ENCODE peak calls at places on chromosomes 6 and 20, in nine cellular contexts. One of them, this sample, is unnamed.

GRCh38 chr6:151963001-151963400 is 155.5 kb downstream of the ESR1 start:
- DNase-seq in transverse colon: no peak
- DNase-seq in NCI-H526: no peak
- DNase-seq in activated gamma-delta T cell treated with Interleukin-2 at 50 U/mL for 16 hours: no peak
- DNase-seq in RPMI7951: no peak
- DNase-seq in NCI-H1930: no peak
- DNase-seq in epithelial cell of prostate: no peak
- DNase-seq in GDM1: no peak
- DNase-seq in stimulated activated CD8-positive, alpha-beta memory T cell treated with anti-CD3 and anti-CD28 coated beads, Interleukin-7, amount 100 ng/mL, for 1 hour: no peak
- DNase-seq in this sample: no peak

GRCh38 chr6:34027445-34027936 is 118.4 kb downstream of the GRM4 start:
- DNase-seq in transverse colon: peak
- DNase-seq in NCI-H526: no peak
- DNase-seq in activated gamma-delta T cell treated with Interleukin-2 at 50 U/mL for 16 hours: peak
- DNase-seq in RPMI7951: peak
- DNase-seq in NCI-H1930: no peak
- DNase-seq in epithelial cell of prostate: no peak
- DNase-seq in GDM1: peak
- DNase-seq in stimulated activated CD8-positive, alpha-beta memory T cell treated with anti-CD3 and anti-CD28 coated beads, Interleukin-7, amount 100 ng/mL, for 1 hour: peak
- DNase-seq in this sample: no peak

GRCh38 chr20:44471481-44471882 is 4.2 kb upstream of the TTPAL start:
- DNase-seq in transverse colon: no peak
- DNase-seq in NCI-H526: no peak
- DNase-seq in activated gamma-delta T cell treated with Interleukin-2 at 50 U/mL for 16 hours: no peak
- DNase-seq in RPMI7951: peak
- DNase-seq in NCI-H1930: no peak
- DNase-seq in epithelial cell of prostate: no peak
- DNase-seq in GDM1: no peak
- DNase-seq in stimulated activated CD8-positive, alpha-beta memory T cell treated with anti-CD3 and anti-CD28 coated beads, Interleukin-7, amount 100 ng/mL, for 1 hour: no peak
- DNase-seq in this sample: no peak

GRCh38 chr6:125194980-125195379 is 41.4 kb downstream of the TPD52L1 start:
- DNase-seq in transverse colon: no peak
- DNase-seq in NCI-H526: no peak
- DNase-seq in activated gamma-delta T cell treated with Interleukin-2 at 50 U/mL for 16 hours: no peak
- DNase-seq in RPMI7951: no peak
- DNase-seq in NCI-H1930: no peak
- DNase-seq in epithelial cell of prostate: no peak
- DNase-seq in GDM1: no peak
- DNase-seq in stimulated activated CD8-positive, alpha-beta memory T cell treated with anti-CD3 and anti-CD28 coated beads, Interleukin-7, amount 100 ng/mL, for 1 hour: no peak
- DNase-seq in this sample: no peak

GRCh38 chr20:44166008-44166407 is 21.0 kb downstream of the JPH2 start:
- DNase-seq in transverse colon: no peak
- DNase-seq in NCI-H526: no peak
- DNase-seq in activated gamma-delta T cell treated with Interleukin-2 at 50 U/mL for 16 hours: no peak
- DNase-seq in RPMI7951: peak
- DNase-seq in NCI-H1930: no peak
- DNase-seq in epithelial cell of prostate: no peak
- DNase-seq in GDM1: no peak
- DNase-seq in stimulated activated CD8-positive, alpha-beta memory T cell treated with anti-CD3 and anti-CD28 coated beads, Interleukin-7, amount 100 ng/mL, for 1 hour: no peak
- DNase-seq in this sample: no peak

GRCh38 chr6:45156075-45156474 is 172.1 kb upstream of the RUNX2 start:
- DNase-seq in transverse colon: no peak
- DNase-seq in NCI-H526: no peak
- DNase-seq in activated gamma-delta T cell treated with Interleukin-2 at 50 U/mL for 16 hours: no peak
- DNase-seq in RPMI7951: no peak
- DNase-seq in NCI-H1930: no peak
- DNase-seq in epithelial cell of prostate: no peak
- DNase-seq in GDM1: no peak
- DNase-seq in stimulated activated CD8-positive, alpha-beta memory T cell treated with anti-CD3 and anti-CD28 coated beads, Interleukin-7, amount 100 ng/mL, for 1 hour: no peak
- DNase-seq in this sample: no peak

GRCh38 chr6:105869835-105870506 is 216.2 kb upstream of the PRDM1 start:
- DNase-seq in transverse colon: no peak
- DNase-seq in NCI-H526: no peak
- DNase-seq in activated gamma-delta T cell treated with Interleukin-2 at 50 U/mL for 16 hours: no peak
- DNase-seq in RPMI7951: no peak
- DNase-seq in NCI-H1930: no peak
- DNase-seq in epithelial cell of prostate: no peak
- DNase-seq in GDM1: no peak
- DNase-seq in stimulated activated CD8-positive, alpha-beta memory T cell treated with anti-CD3 and anti-CD28 coated beads, Interleukin-7, amount 100 ng/mL, for 1 hour: no peak
- DNase-seq in this sample: no peak

GRCh38 chr6:155374681-155375080 is 60.4 kb upstream of the TFB1M start:
- DNase-seq in transverse colon: no peak
- DNase-seq in NCI-H526: no peak
- DNase-seq in activated gamma-delta T cell treated with Interleukin-2 at 50 U/mL for 16 hours: no peak
- DNase-seq in RPMI7951: no peak
- DNase-seq in NCI-H1930: no peak
- DNase-seq in epithelial cell of prostate: no peak
- DNase-seq in GDM1: no peak
- DNase-seq in stimulated activated CD8-positive, alpha-beta memory T cell treated with anti-CD3 and anti-CD28 coated beads, Interleukin-7, amount 100 ng/mL, for 1 hour: no peak
- DNase-seq in this sample: no peak

GRCh38 chr6:4459032-4459431 is 317.2 kb upstream of the CDYL start:
- DNase-seq in transverse colon: no peak
- DNase-seq in NCI-H526: no peak
- DNase-seq in activated gamma-delta T cell treated with Interleukin-2 at 50 U/mL for 16 hours: no peak
- DNase-seq in RPMI7951: peak
- DNase-seq in NCI-H1930: no peak
- DNase-seq in epithelial cell of prostate: peak
- DNase-seq in GDM1: no peak
- DNase-seq in stimulated activated CD8-positive, alpha-beta memory T cell treated with anti-CD3 and anti-CD28 coated beads, Interleukin-7, amount 100 ng/mL, for 1 hour: no peak
- DNase-seq in this sample: no peak

GRCh38 chr6:55433446-55434130 is 106.3 kb downstream of the GFRAL start:
- DNase-seq in transverse colon: no peak
- DNase-seq in NCI-H526: no peak
- DNase-seq in activated gamma-delta T cell treated with Interleukin-2 at 50 U/mL for 16 hours: no peak
- DNase-seq in RPMI7951: no peak
- DNase-seq in NCI-H1930: no peak
- DNase-seq in epithelial cell of prostate: no peak
- DNase-seq in GDM1: no peak
- DNase-seq in stimulated activated CD8-positive, alpha-beta memory T cell treated with anti-CD3 and anti-CD28 coated beads, Interleukin-7, amount 100 ng/mL, for 1 hour: no peak
- DNase-seq in this sample: no peak

GRCh38 chr20:37745553-37745952 is 51.7 kb downstream of the CTNNBL1 start:
- DNase-seq in transverse colon: no peak
- DNase-seq in NCI-H526: peak
- DNase-seq in activated gamma-delta T cell treated with Interleukin-2 at 50 U/mL for 16 hours: no peak
- DNase-seq in RPMI7951: no peak
- DNase-seq in NCI-H1930: no peak
- DNase-seq in epithelial cell of prostate: no peak
- DNase-seq in GDM1: no peak
- DNase-seq in stimulated activated CD8-positive, alpha-beta memory T cell treated with anti-CD3 and anti-CD28 coated beads, Interleukin-7, amount 100 ng/mL, for 1 hour: no peak
- DNase-seq in this sample: no peak

GRCh38 chr6:160999508-160999907 is 7.9 kb downstream of the MAP3K4 start:
- DNase-seq in transverse colon: no peak
- DNase-seq in NCI-H526: no peak
- DNase-seq in activated gamma-delta T cell treated with Interleukin-2 at 50 U/mL for 16 hours: no peak
- DNase-seq in RPMI7951: no peak
- DNase-seq in NCI-H1930: no peak
- DNase-seq in epithelial cell of prostate: no peak
- DNase-seq in GDM1: no peak
- DNase-seq in stimulated activated CD8-positive, alpha-beta memory T cell treated with anti-CD3 and anti-CD28 coated beads, Interleukin-7, amount 100 ng/mL, for 1 hour: no peak
- DNase-seq in this sample: no peak

GRCh38 chr20:62025832-62026563 is 39.7 kb downstream of the TAF4 start:
- DNase-seq in transverse colon: no peak
- DNase-seq in NCI-H526: no peak
- DNase-seq in activated gamma-delta T cell treated with Interleukin-2 at 50 U/mL for 16 hours: peak
- DNase-seq in RPMI7951: peak
- DNase-seq in NCI-H1930: no peak
- DNase-seq in epithelial cell of prostate: no peak
- DNase-seq in GDM1: peak
- DNase-seq in stimulated activated CD8-positive, alpha-beta memory T cell treated with anti-CD3 and anti-CD28 coated beads, Interleukin-7, amount 100 ng/mL, for 1 hour: no peak
- DNase-seq in this sample: no peak

GRCh38 chr6:71262914-71263313 is 25.7 kb upstream of the OGFRL1 start:
- DNase-seq in transverse colon: no peak
- DNase-seq in NCI-H526: no peak
- DNase-seq in activated gamma-delta T cell treated with Interleukin-2 at 50 U/mL for 16 hours: no peak
- DNase-seq in RPMI7951: no peak
- DNase-seq in NCI-H1930: no peak
- DNase-seq in epithelial cell of prostate: no peak
- DNase-seq in GDM1: no peak
- DNase-seq in stimulated activated CD8-positive, alpha-beta memory T cell treated with anti-CD3 and anti-CD28 coated beads, Interleukin-7, amount 100 ng/mL, for 1 hour: no peak
- DNase-seq in this sample: no peak

GRCh38 chr6:74248966-74249365 is 553.0 kb downstream of the CD109 start:
- DNase-seq in transverse colon: no peak
- DNase-seq in NCI-H526: no peak
- DNase-seq in activated gamma-delta T cell treated with Interleukin-2 at 50 U/mL for 16 hours: no peak
- DNase-seq in RPMI7951: no peak
- DNase-seq in NCI-H1930: no peak
- DNase-seq in epithelial cell of prostate: no peak
- DNase-seq in GDM1: no peak
- DNase-seq in stimulated activated CD8-positive, alpha-beta memory T cell treated with anti-CD3 and anti-CD28 coated beads, Interleukin-7, amount 100 ng/mL, for 1 hour: no peak
- DNase-seq in this sample: no peak

GRCh38 chr6:43916924-43917877 is 147.2 kb downstream of the VEGFA start:
- DNase-seq in transverse colon: peak
- DNase-seq in NCI-H526: no peak
- DNase-seq in activated gamma-delta T cell treated with Interleukin-2 at 50 U/mL for 16 hours: no peak
- DNase-seq in RPMI7951: peak
- DNase-seq in NCI-H1930: no peak
- DNase-seq in epithelial cell of prostate: no peak
- DNase-seq in GDM1: no peak
- DNase-seq in stimulated activated CD8-positive, alpha-beta memory T cell treated with anti-CD3 and anti-CD28 coated beads, Interleukin-7, amount 100 ng/mL, for 1 hour: no peak
- DNase-seq in this sample: no peak

GRCh38 chr6:26087284-26088115 is at the start of gene HFE:
- DNase-seq in transverse colon: peak
- DNase-seq in NCI-H526: no peak
- DNase-seq in activated gamma-delta T cell treated with Interleukin-2 at 50 U/mL for 16 hours: no peak
- DNase-seq in RPMI7951: peak
- DNase-seq in NCI-H1930: no peak
- DNase-seq in epithelial cell of prostate: no peak
- DNase-seq in GDM1: no peak
- DNase-seq in stimulated activated CD8-positive, alpha-beta memory T cell treated with anti-CD3 and anti-CD28 coated beads, Interleukin-7, amount 100 ng/mL, for 1 hour: no peak
- DNase-seq in this sample: no peak

GRCh38 chr6:7505196-7505699 is 36.2 kb upstream of the DSP start:
- DNase-seq in transverse colon: peak
- DNase-seq in NCI-H526: peak
- DNase-seq in activated gamma-delta T cell treated with Interleukin-2 at 50 U/mL for 16 hours: no peak
- DNase-seq in RPMI7951: peak
- DNase-seq in NCI-H1930: peak
- DNase-seq in epithelial cell of prostate: peak
- DNase-seq in GDM1: no peak
- DNase-seq in stimulated activated CD8-positive, alpha-beta memory T cell treated with anti-CD3 and anti-CD28 coated beads, Interleukin-7, amount 100 ng/mL, for 1 hour: no peak
- DNase-seq in this sample: peak

GRCh38 chr20:36644032-36644712 is 1.8 kb downstream of the SLA2 start:
- DNase-seq in transverse colon: peak
- DNase-seq in NCI-H526: no peak
- DNase-seq in activated gamma-delta T cell treated with Interleukin-2 at 50 U/mL for 16 hours: peak
- DNase-seq in RPMI7951: no peak
- DNase-seq in NCI-H1930: no peak
- DNase-seq in epithelial cell of prostate: no peak
- DNase-seq in GDM1: no peak
- DNase-seq in stimulated activated CD8-positive, alpha-beta memory T cell treated with anti-CD3 and anti-CD28 coated beads, Interleukin-7, amount 100 ng/mL, for 1 hour: peak
- DNase-seq in this sample: no peak

GRCh38 chr6:165657325-165657680 is 5.7 kb downstream of the PDE10A start:
- DNase-seq in transverse colon: no peak
- DNase-seq in NCI-H526: no peak
- DNase-seq in activated gamma-delta T cell treated with Interleukin-2 at 50 U/mL for 16 hours: no peak
- DNase-seq in RPMI7951: no peak
- DNase-seq in NCI-H1930: no peak
- DNase-seq in epithelial cell of prostate: no peak
- DNase-seq in GDM1: no peak
- DNase-seq in stimulated activated CD8-positive, alpha-beta memory T cell treated with anti-CD3 and anti-CD28 coated beads, Interleukin-7, amount 100 ng/mL, for 1 hour: no peak
- DNase-seq in this sample: no peak

GRCh38 chr20:20207291-20207690 is 155.0 kb downstream of the CFAP61 start:
- DNase-seq in transverse colon: no peak
- DNase-seq in NCI-H526: no peak
- DNase-seq in activated gamma-delta T cell treated with Interleukin-2 at 50 U/mL for 16 hours: no peak
- DNase-seq in RPMI7951: peak
- DNase-seq in NCI-H1930: peak
- DNase-seq in epithelial cell of prostate: no peak
- DNase-seq in GDM1: no peak
- DNase-seq in stimulated activated CD8-positive, alpha-beta memory T cell treated with anti-CD3 and anti-CD28 coated beads, Interleukin-7, amount 100 ng/mL, for 1 hour: no peak
- DNase-seq in this sample: no peak

GRCh38 chr6:13406051-13406477 is 77.7 kb upstream of the TBC1D7 start:
- DNase-seq in transverse colon: no peak
- DNase-seq in NCI-H526: no peak
- DNase-seq in activated gamma-delta T cell treated with Interleukin-2 at 50 U/mL for 16 hours: no peak
- DNase-seq in RPMI7951: no peak
- DNase-seq in NCI-H1930: no peak
- DNase-seq in epithelial cell of prostate: no peak
- DNase-seq in GDM1: no peak
- DNase-seq in stimulated activated CD8-positive, alpha-beta memory T cell treated with anti-CD3 and anti-CD28 coated beads, Interleukin-7, amount 100 ng/mL, for 1 hour: no peak
- DNase-seq in this sample: no peak

GRCh38 chr6:149864578-149865535 is 698 bp upstream of the LRP11 start:
- DNase-seq in transverse colon: no peak
- DNase-seq in NCI-H526: peak
- DNase-seq in activated gamma-delta T cell treated with Interleukin-2 at 50 U/mL for 16 hours: no peak
- DNase-seq in RPMI7951: peak
- DNase-seq in NCI-H1930: peak
- DNase-seq in epithelial cell of prostate: no peak
- DNase-seq in GDM1: peak
- DNase-seq in stimulated activated CD8-positive, alpha-beta memory T cell treated with anti-CD3 and anti-CD28 coated beads, Interleukin-7, amount 100 ng/mL, for 1 hour: no peak
- DNase-seq in this sample: no peak

GRCh38 chr20:3753098-3753497 is 14.5 kb downstream of the ADISSP start:
- DNase-seq in transverse colon: peak
- DNase-seq in NCI-H526: peak
- DNase-seq in activated gamma-delta T cell treated with Interleukin-2 at 50 U/mL for 16 hours: peak
- DNase-seq in RPMI7951: peak
- DNase-seq in NCI-H1930: peak
- DNase-seq in epithelial cell of prostate: no peak
- DNase-seq in GDM1: peak
- DNase-seq in stimulated activated CD8-positive, alpha-beta memory T cell treated with anti-CD3 and anti-CD28 coated beads, Interleukin-7, amount 100 ng/mL, for 1 hour: peak
- DNase-seq in this sample: no peak

GRCh38 chr6:16698163-16698533 is 63.1 kb downstream of the ATXN1 start:
- DNase-seq in transverse colon: no peak
- DNase-seq in NCI-H526: peak
- DNase-seq in activated gamma-delta T cell treated with Interleukin-2 at 50 U/mL for 16 hours: no peak
- DNase-seq in RPMI7951: no peak
- DNase-seq in NCI-H1930: no peak
- DNase-seq in epithelial cell of prostate: peak
- DNase-seq in GDM1: no peak
- DNase-seq in stimulated activated CD8-positive, alpha-beta memory T cell treated with anti-CD3 and anti-CD28 coated beads, Interleukin-7, amount 100 ng/mL, for 1 hour: no peak
- DNase-seq in this sample: no peak

GRCh38 chr20:48886811-48887210 is 34.7 kb upstream of the ARFGEF2 start:
- DNase-seq in transverse colon: no peak
- DNase-seq in NCI-H526: no peak
- DNase-seq in activated gamma-delta T cell treated with Interleukin-2 at 50 U/mL for 16 hours: no peak
- DNase-seq in RPMI7951: no peak
- DNase-seq in NCI-H1930: no peak
- DNase-seq in epithelial cell of prostate: no peak
- DNase-seq in GDM1: no peak
- DNase-seq in stimulated activated CD8-positive, alpha-beta memory T cell treated with anti-CD3 and anti-CD28 coated beads, Interleukin-7, amount 100 ng/mL, for 1 hour: no peak
- DNase-seq in this sample: no peak

GRCh38 chr6:156846845-156847599 is 69.8 kb downstream of the ARID1B start:
- DNase-seq in transverse colon: no peak
- DNase-seq in NCI-H526: no peak
- DNase-seq in activated gamma-delta T cell treated with Interleukin-2 at 50 U/mL for 16 hours: no peak
- DNase-seq in RPMI7951: no peak
- DNase-seq in NCI-H1930: no peak
- DNase-seq in epithelial cell of prostate: no peak
- DNase-seq in GDM1: no peak
- DNase-seq in stimulated activated CD8-positive, alpha-beta memory T cell treated with anti-CD3 and anti-CD28 coated beads, Interleukin-7, amount 100 ng/mL, for 1 hour: no peak
- DNase-seq in this sample: no peak

This sample was measured in NCI-H2081 treated with DMSO at 0.1 percent for 48 hours.